ENCODE peak calls at places on chromosomes 5 and 9, in seven cellular contexts. One of them, this sample, is unnamed.

GRCh38 chr5:137754961-137755762 is 999 bp upstream of the HNRNPA0 start:
- DNase-seq in iPS DF 19.7: no peak
- DNase-seq in lower leg skin: peak
- DNase-seq in HEK293T: no peak
- DNase-seq in spleen: peak
- DNase-seq in activated naive CD8-positive, alpha-beta T cell treated with anti-CD3 and anti-CD28 coated beads for 36 hours: no peak
- DNase-seq in NCI-H1105 treated with DMSO at 0.1 percent for 48 hours: no peak
- DNase-seq in this sample: no peak

GRCh38 chr9:33166263-33167083 is 663 bp downstream of the B4GALT1 start:
- DNase-seq in iPS DF 19.7: no peak
- DNase-seq in lower leg skin: peak
- DNase-seq in HEK293T: peak
- DNase-seq in spleen: no peak
- DNase-seq in activated naive CD8-positive, alpha-beta T cell treated with anti-CD3 and anti-CD28 coated beads for 36 hours: no peak
- DNase-seq in NCI-H1105 treated with DMSO at 0.1 percent for 48 hours: no peak
- DNase-seq in this sample: peak

GRCh38 chr5:134638760-134639201 is 6.2 kb upstream of the SAR1B start:
- DNase-seq in iPS DF 19.7: no peak
- DNase-seq in lower leg skin: no peak
- DNase-seq in HEK293T: no peak
- DNase-seq in spleen: no peak
- DNase-seq in activated naive CD8-positive, alpha-beta T cell treated with anti-CD3 and anti-CD28 coated beads for 36 hours: no peak
- DNase-seq in NCI-H1105 treated with DMSO at 0.1 percent for 48 hours: no peak
- DNase-seq in this sample: peak

GRCh38 chr5:181181650-181182565 is 23.1 kb downstream of the TRIM7 start:
- DNase-seq in iPS DF 19.7: no peak
- DNase-seq in lower leg skin: no peak
- DNase-seq in HEK293T: peak
- DNase-seq in spleen: peak
- DNase-seq in activated naive CD8-positive, alpha-beta T cell treated with anti-CD3 and anti-CD28 coated beads for 36 hours: peak
- DNase-seq in NCI-H1105 treated with DMSO at 0.1 percent for 48 hours: no peak
- DNase-seq in this sample: peak

GRCh38 chr5:16461782-16462181 is 3.8 kb downstream of the ZNF622 start:
- DNase-seq in iPS DF 19.7: no peak
- DNase-seq in lower leg skin: no peak
- DNase-seq in HEK293T: no peak
- DNase-seq in spleen: no peak
- DNase-seq in activated naive CD8-positive, alpha-beta T cell treated with anti-CD3 and anti-CD28 coated beads for 36 hours: no peak
- DNase-seq in NCI-H1105 treated with DMSO at 0.1 percent for 48 hours: no peak
- DNase-seq in this sample: no peak

GRCh38 chr5:98839469-98840383 is 66.3 kb downstream of the RGMB start:
- DNase-seq in iPS DF 19.7: no peak
- DNase-seq in lower leg skin: no peak
- DNase-seq in HEK293T: no peak
- DNase-seq in spleen: peak
- DNase-seq in activated naive CD8-positive, alpha-beta T cell treated with anti-CD3 and anti-CD28 coated beads for 36 hours: peak
- DNase-seq in NCI-H1105 treated with DMSO at 0.1 percent for 48 hours: no peak
- DNase-seq in this sample: no peak

GRCh38 chr5:9519537-9519936 is 26.3 kb downstream of the SEMA5A start:
- DNase-seq in iPS DF 19.7: no peak
- DNase-seq in lower leg skin: no peak
- DNase-seq in HEK293T: no peak
- DNase-seq in spleen: no peak
- DNase-seq in activated naive CD8-positive, alpha-beta T cell treated with anti-CD3 and anti-CD28 coated beads for 36 hours: no peak
- DNase-seq in NCI-H1105 treated with DMSO at 0.1 percent for 48 hours: no peak
- DNase-seq in this sample: no peak

GRCh38 chr9:71736236-71736635 is 32.1 kb downstream of the CEMIP2 start:
- DNase-seq in iPS DF 19.7: no peak
- DNase-seq in lower leg skin: no peak
- DNase-seq in HEK293T: no peak
- DNase-seq in spleen: no peak
- DNase-seq in activated naive CD8-positive, alpha-beta T cell treated with anti-CD3 and anti-CD28 coated beads for 36 hours: no peak
- DNase-seq in NCI-H1105 treated with DMSO at 0.1 percent for 48 hours: no peak
- DNase-seq in this sample: no peak

GRCh38 chr5:169229342-169229892 is 71.5 kb downstream of the SLIT3 start:
- DNase-seq in iPS DF 19.7: no peak
- DNase-seq in lower leg skin: no peak
- DNase-seq in HEK293T: no peak
- DNase-seq in spleen: no peak
- DNase-seq in activated naive CD8-positive, alpha-beta T cell treated with anti-CD3 and anti-CD28 coated beads for 36 hours: no peak
- DNase-seq in NCI-H1105 treated with DMSO at 0.1 percent for 48 hours: no peak
- DNase-seq in this sample: no peak

GRCh38 chr9:99416007-99416406 is 193.9 kb downstream of the SEC61B start:
- DNase-seq in iPS DF 19.7: no peak
- DNase-seq in lower leg skin: no peak
- DNase-seq in HEK293T: no peak
- DNase-seq in spleen: no peak
- DNase-seq in activated naive CD8-positive, alpha-beta T cell treated with anti-CD3 and anti-CD28 coated beads for 36 hours: no peak
- DNase-seq in NCI-H1105 treated with DMSO at 0.1 percent for 48 hours: no peak
- DNase-seq in this sample: no peak

GRCh38 chr5:172943283-172943841 is 15.9 kb upstream of the RPL26L1 start:
- DNase-seq in iPS DF 19.7: no peak
- DNase-seq in lower leg skin: no peak
- DNase-seq in HEK293T: peak
- DNase-seq in spleen: peak
- DNase-seq in activated naive CD8-positive, alpha-beta T cell treated with anti-CD3 and anti-CD28 coated beads for 36 hours: no peak
- DNase-seq in NCI-H1105 treated with DMSO at 0.1 percent for 48 hours: no peak
- DNase-seq in this sample: no peak

GRCh38 chr5:43602456-43602817 is 543 bp upstream of the NNT start:
- DNase-seq in iPS DF 19.7: no peak
- DNase-seq in lower leg skin: no peak
- DNase-seq in HEK293T: peak
- DNase-seq in spleen: no peak
- DNase-seq in activated naive CD8-positive, alpha-beta T cell treated with anti-CD3 and anti-CD28 coated beads for 36 hours: peak
- DNase-seq in NCI-H1105 treated with DMSO at 0.1 percent for 48 hours: peak
- DNase-seq in this sample: peak